ENCODE peak calls at places on chromosomes 13 and 19, in four cellular contexts. One of them, this sample, is unnamed.

GRCh38 chr13:79749985-79750551 is 269.1 kb downstream of the NDFIP2 start:
- DNase-seq in IMR-90: peak; percentile 97
- DNase-seq in H1: no peak
- DNase-seq in H9: peak; percentile 41
- DNase-seq in this sample: peak; percentile 99

GRCh38 chr19:33779849-33780248 is 16.8 kb upstream of the KCTD15 start:
- DNase-seq in IMR-90: no peak
- DNase-seq in H1: no peak
- DNase-seq in H9: no peak
- DNase-seq in this sample: no peak

GRCh38 chr19:46935066-46935663 is 74.4 kb downstream of the ARHGAP35 start:
- DNase-seq in IMR-90: peak; percentile 18
- DNase-seq in H1: no peak
- DNase-seq in H9: no peak
- DNase-seq in this sample: no peak

GRCh38 chr13:31044658-31045620 is 112.5 kb downstream of the TEX26 start:
- DNase-seq in IMR-90: no peak
- DNase-seq in H1: no peak
- DNase-seq in H9: no peak
- DNase-seq in this sample: peak; percentile 83

GRCh38 chr19:58569191-58569942 is 3.8 kb downstream of the MZF1 start:
- DNase-seq in IMR-90: no peak
- DNase-seq in H1: no peak
- DNase-seq in H9: no peak
- DNase-seq in this sample: no peak

GRCh38 chr19:40348961-40349507 is 539 bp downstream of the PLD3 start:
- DNase-seq in IMR-90: peak; percentile 52
- DNase-seq in H1: no peak
- DNase-seq in H9: no peak
- DNase-seq in this sample: peak; percentile 44

GRCh38 chr19:28420731-28421550 is 792.0 kb downstream of the UQCRFS1 start:
- DNase-seq in IMR-90: no peak
- DNase-seq in H1: no peak
- DNase-seq in H9: no peak
- DNase-seq in this sample: no peak

GRCh38 chr19:45340232-45340898 is at the start of gene KLC3:
- DNase-seq in IMR-90: no peak
- DNase-seq in H1: peak; percentile 90
- DNase-seq in H9: peak; percentile 68
- DNase-seq in this sample: peak; percentile 43

GRCh38 chr19:29662604-29663404 is 2.5 kb upstream of the PLEKHF1 start:
- DNase-seq in IMR-90: peak; percentile 94
- DNase-seq in H1: no peak
- DNase-seq in H9: no peak
- DNase-seq in this sample: peak; percentile 23

GRCh38 chr13:109971745-109972090 is 185.3 kb upstream of the IRS2 start:
- DNase-seq in IMR-90: no peak
- DNase-seq in H1: no peak
- DNase-seq in H9: no peak
- DNase-seq in this sample: no peak

GRCh38 chr13:66811445-66811844 is 418.7 kb downstream of the PCDH9 start:
- DNase-seq in IMR-90: no peak
- DNase-seq in H1: no peak
- DNase-seq in H9: no peak
- DNase-seq in this sample: no peak

GRCh38 chr19:55406091-55406868 is 1.3 kb downstream of the UBE2S start:
- DNase-seq in IMR-90: no peak
- DNase-seq in H1: no peak
- DNase-seq in H9: no peak
- DNase-seq in this sample: no peak

GRCh38 chr19:7337380-7338194 is 11.2 kb upstream of the ARHGEF18 start:
- DNase-seq in IMR-90: no peak
- DNase-seq in H1: no peak
- DNase-seq in H9: no peak
- DNase-seq in this sample: no peak

GRCh38 chr19:55373993-55374757 is 2.5 kb upstream of the TMEM190 start:
- DNase-seq in IMR-90: peak; percentile 74
- DNase-seq in H1: no peak
- DNase-seq in H9: no peak
- DNase-seq in this sample: peak; percentile 68

GRCh38 chr13:45880242-45880641 is 28.7 kb upstream of the SIAH3 start:
- DNase-seq in IMR-90: no peak
- DNase-seq in H1: no peak
- DNase-seq in H9: no peak
- DNase-seq in this sample: no peak

GRCh38 chr13:31964168-31964567 is 67.4 kb upstream of the FRY start:
- DNase-seq in IMR-90: no peak
- DNase-seq in H1: no peak
- DNase-seq in H9: no peak
- DNase-seq in this sample: no peak

GRCh38 chr19:11138659-11139526 is 16.7 kb downstream of the SPC24 start:
- DNase-seq in IMR-90: peak; percentile 77
- DNase-seq in H1: peak; percentile 68
- DNase-seq in H9: peak; percentile 74
- DNase-seq in this sample: peak; percentile 90

GRCh38 chr13:55298201-55298600 is 1842.5 kb upstream of the PRR20A start:
- DNase-seq in IMR-90: no peak
- DNase-seq in H1: no peak
- DNase-seq in H9: no peak
- DNase-seq in this sample: no peak

GRCh38 chr19:33064117-33064777 is 441 bp downstream of the RHPN2 start:
- DNase-seq in IMR-90: no peak
- DNase-seq in H1: peak; percentile 79
- DNase-seq in H9: peak; percentile 75
- DNase-seq in this sample: peak; percentile 45

GRCh38 chr13:107271226-107271625 is 703.3 kb upstream of the ARGLU1 start:
- DNase-seq in IMR-90: peak; percentile 50
- DNase-seq in H1: peak; percentile 49
- DNase-seq in H9: peak; percentile 71
- DNase-seq in this sample: peak; percentile 88

GRCh38 chr13:70107498-70108271 is at the start of gene ATXN8OS:
- DNase-seq in IMR-90: no peak
- DNase-seq in H1: peak; percentile 72
- DNase-seq in H9: peak; percentile 59
- DNase-seq in this sample: peak; percentile 38

GRCh38 chr13:23510979-23511735 is 59.1 kb upstream of the TNFRSF19 start:
- DNase-seq in IMR-90: peak; percentile 75
- DNase-seq in H1: no peak
- DNase-seq in H9: no peak
- DNase-seq in this sample: peak; percentile 76

GRCh38 chr19:9956956-9957355 is 20.6 kb upstream of the OLFM2 start:
- DNase-seq in IMR-90: peak; percentile 24
- DNase-seq in H1: no peak
- DNase-seq in H9: no peak
- DNase-seq in this sample: no peak

GRCh38 chr13:45809810-45810394 is 41.7 kb downstream of the SIAH3 start:
- DNase-seq in IMR-90: no peak
- DNase-seq in H1: no peak
- DNase-seq in H9: no peak
- DNase-seq in this sample: no peak

GRCh38 chr13:36766295-36766694 is 52.7 kb upstream of the RFXAP start:
- DNase-seq in IMR-90: peak; percentile 47
- DNase-seq in H1: no peak
- DNase-seq in H9: no peak
- DNase-seq in this sample: peak; percentile 64

GRCh38 chr19:51108066-51108804 is at the start of gene CTU1:
- DNase-seq in IMR-90: peak; percentile 99
- DNase-seq in H1: peak; percentile 94
- DNase-seq in H9: peak; percentile 99
- DNase-seq in this sample: peak; percentile 100

GRCh38 chr19:18055967-18056366 is 30.8 kb downstream of the IL12RB1 start:
- DNase-seq in IMR-90: no peak
- DNase-seq in H1: no peak
- DNase-seq in H9: no peak
- DNase-seq in this sample: no peak

GRCh38 chr13:107192289-107192688 is 624.4 kb upstream of the ARGLU1 start:
- DNase-seq in IMR-90: peak; percentile 43
- DNase-seq in H1: no peak
- DNase-seq in H9: no peak
- DNase-seq in this sample: no peak

GRCh38 chr19:45152504-45153338 is 8.1 kb downstream of the NKPD1 start:
- DNase-seq in IMR-90: peak; percentile 40
- DNase-seq in H1: peak; percentile 75
- DNase-seq in H9: peak; percentile 82
- DNase-seq in this sample: peak; percentile 71

GRCh38 chr19:18282021-18282787 is 782 bp upstream of the JUND start:
- DNase-seq in IMR-90: no peak
- DNase-seq in H1: no peak
- DNase-seq in H9: no peak
- DNase-seq in this sample: peak; percentile 96

GRCh38 chr13:74015137-74015536 is 119.1 kb downstream of the KLF12 start:
- DNase-seq in IMR-90: peak; percentile 39
- DNase-seq in H1: no peak
- DNase-seq in H9: no peak
- DNase-seq in this sample: peak; percentile 10

GRCh38 chr13:108003626-108004025 is 211.7 kb downstream of the LIG4 start:
- DNase-seq in IMR-90: no peak
- DNase-seq in H1: no peak
- DNase-seq in H9: no peak
- DNase-seq in this sample: no peak

GRCh38 chr19:18373892-18374629 is 11.9 kb upstream of the GDF15 start:
- DNase-seq in IMR-90: peak; percentile 99
- DNase-seq in H1: peak; percentile 86
- DNase-seq in H9: peak; percentile 99
- DNase-seq in this sample: peak; percentile 99

GRCh38 chr19:5166262-5166661 is 174.3 kb downstream of the PTPRS start:
- DNase-seq in IMR-90: peak; percentile 75
- DNase-seq in H1: no peak
- DNase-seq in H9: no peak
- DNase-seq in this sample: no peak

GRCh38 chr19:57302020-57302465 is 18.2 kb upstream of the ZNF543 start:
- DNase-seq in IMR-90: peak; percentile 95
- DNase-seq in H1: no peak
- DNase-seq in H9: no peak
- DNase-seq in this sample: peak; percentile 58

GRCh38 chr13:110347535-110348308 is 40.6 kb downstream of the COL4A2 start:
- DNase-seq in IMR-90: peak; percentile 90
- DNase-seq in H1: no peak
- DNase-seq in H9: no peak
- DNase-seq in this sample: peak; percentile 79

GRCh38 chr13:102901056-102901455 is 55.2 kb downstream of the ERCC5 start:
- DNase-seq in IMR-90: no peak
- DNase-seq in H1: no peak
- DNase-seq in H9: no peak
- DNase-seq in this sample: no peak

GRCh38 chr13:113208424-113209335 is at the start of gene PCID2:
- DNase-seq in IMR-90: peak; percentile 84
- DNase-seq in H1: peak; percentile 98
- DNase-seq in H9: peak; percentile 89
- DNase-seq in this sample: peak; percentile 97

GRCh38 chr13:113210834-113211233 is 1.4 kb downstream of the CUL4A start:
- DNase-seq in IMR-90: no peak
- DNase-seq in H1: no peak
- DNase-seq in H9: no peak
- DNase-seq in this sample: no peak

GRCh38 chr13:113207890-113208423 is 512 bp downstream of the PCID2 start:
- DNase-seq in IMR-90: peak; percentile 59
- DNase-seq in H1: peak; percentile 67
- DNase-seq in H9: peak; percentile 47
- DNase-seq in this sample: peak; percentile 70

GRCh38 chr13:113209880-113210421 is 538 bp downstream of the CUL4A start:
- DNase-seq in IMR-90: peak; percentile 55
- DNase-seq in H1: peak; percentile 76
- DNase-seq in H9: peak; percentile 72
- DNase-seq in this sample: peak; percentile 83

GRCh38 chr13:113209336-113209879 is at the start of gene CUL4A:
- DNase-seq in IMR-90: peak; percentile 60
- DNase-seq in H1: peak; percentile 59
- DNase-seq in H9: peak; percentile 71
- DNase-seq in this sample: peak; percentile 87
- H3K4ac ChIP-seq in IMR-90: peak within 1 kb of the TSS; percentile 87
- H3K4ac ChIP-seq in H1: peak within 1 kb of the TSS; percentile 94
- H3K4ac ChIP-seq in H9: no peak within 1 kb of the TSS
- H3K4ac ChIP-seq in this sample: peak within 1 kb of the TSS; percentile 99

GRCh38 chr13:25727250-25727649 is 324.6 kb downstream of the SHISA2 start:
- DNase-seq in IMR-90: no peak
- DNase-seq in H1: no peak
- DNase-seq in H9: no peak
- DNase-seq in this sample: no peak
- H3K56ac ChIP-seq in IMR-90: no peak overlapping the region
- H3K56ac ChIP-seq in H1: no peak overlapping the region
- H3K56ac ChIP-seq in H9: no peak overlapping the region
- H3K56ac ChIP-seq in this sample: no peak overlapping the region

DNA sequence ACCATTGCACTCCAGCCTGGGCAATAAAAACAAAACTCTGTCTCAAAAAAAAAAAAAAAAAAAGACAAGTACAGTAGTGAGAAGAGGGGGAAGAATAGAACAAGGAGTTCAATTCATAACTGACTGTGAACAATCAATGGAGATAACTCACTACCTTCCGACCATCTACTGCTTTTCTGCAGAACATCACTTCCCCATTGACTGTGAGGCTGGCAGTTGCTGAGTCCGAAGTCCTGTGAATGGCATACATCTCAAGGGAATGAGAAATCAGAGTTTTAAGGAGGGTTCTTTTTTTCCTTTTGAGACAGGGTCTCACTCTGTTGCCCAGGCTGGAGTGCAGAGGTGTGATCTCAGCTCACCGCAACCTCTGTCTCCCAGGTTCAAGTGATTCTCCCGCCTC is 11.2 kb downstream of the ZNF565 start:
- DNase-seq in IMR-90: no peak
- DNase-seq in H1: no peak
- DNase-seq in H9: no peak
- DNase-seq in this sample: no peak
- H3K4ac ChIP-seq in IMR-90: no peak overlapping the region
- H3K4ac ChIP-seq in H1: no peak overlapping the region
- H3K4ac ChIP-seq in H9: no peak overlapping the region
- H3K4ac ChIP-seq in this sample: no peak overlapping the region

GRCh38 chr19:2721570-2722540 is 683 bp upstream of the DIRAS1 start:
- DNase-seq in IMR-90: no peak
- DNase-seq in H1: no peak
- DNase-seq in H9: no peak
- DNase-seq in this sample: no peak

GRCh38 chr19:2723345-2723715 is 2.2 kb upstream of the DIRAS1 start:
- DNase-seq in IMR-90: no peak
- DNase-seq in H1: no peak
- DNase-seq in H9: no peak
- DNase-seq in this sample: no peak

GRCh38 chr19:2724148-2724557 is 3.0 kb upstream of the DIRAS1 start:
- DNase-seq in IMR-90: no peak
- DNase-seq in H1: no peak
- DNase-seq in H9: no peak
- DNase-seq in this sample: no peak

GRCh38 chr19:2722541-2723344 is 1.6 kb upstream of the DIRAS1 start:
- DNase-seq in IMR-90: peak; percentile 74
- DNase-seq in H1: no peak
- DNase-seq in H9: no peak
- DNase-seq in this sample: no peak

DNA sequence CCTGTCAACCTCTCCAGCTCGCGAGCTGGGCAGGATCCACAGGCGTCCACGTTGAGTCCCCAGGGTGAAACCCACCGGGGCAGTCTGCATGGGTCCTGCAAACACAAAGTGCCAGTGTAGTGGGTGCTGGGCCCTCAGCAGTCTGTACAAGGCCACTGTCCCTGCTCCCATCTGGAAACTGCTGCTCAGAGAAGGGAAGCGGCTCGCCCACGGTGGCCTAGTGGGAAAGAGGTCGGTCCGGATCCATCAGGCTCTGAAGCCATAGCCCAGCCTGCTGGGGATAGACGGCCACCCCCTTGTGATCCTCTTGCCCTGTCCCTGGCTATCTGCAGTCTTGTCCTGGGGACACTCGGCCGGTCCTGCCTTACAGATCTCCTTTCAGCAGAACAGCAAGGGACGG is 2.6 kb upstream of the DIRAS1 start:
- DNase-seq in IMR-90: no peak
- DNase-seq in H1: no peak
- DNase-seq in H9: no peak
- DNase-seq in this sample: no peak
- H3K56ac ChIP-seq in IMR-90: no peak overlapping the region
- H3K56ac ChIP-seq in H1: no peak overlapping the region
- H3K56ac ChIP-seq in H9: no peak overlapping the region
- H3K56ac ChIP-seq in this sample: no peak overlapping the region